ENCODE peak calls at places on chromosomes 1 and 21, in four cellular contexts. D is upper lobe of right lung, B is H9, S is adipocyte. C is an unnamed sample. For H3K9me3, the result is how much of the 10 kb centered on the place peaks cover.

GRCh38 chr1:114108741-114109255 is 44.9 kb downstream of the SYT6 start:
- DNase-seq in B (no peak), S (no peak), D (no peak), C (peak)

GRCh38 chr21:45016031-45016430 is 58.3 kb upstream of the ADARB1 start:
- DNase-seq in S (no peak), D (no peak), B (no peak), C (no peak)

GRCh38 chr1:65493792-65494191 is 73.3 kb downstream of the LEPR start:
- DNase-seq in S (peak), D (no peak), B (no peak), C (no peak)

GRCh38 chr1:19366599-19367315 is 54.6 kb downstream of the SLC66A1 start:
- DNase-seq in S (no peak), D (no peak), B (no peak), C (no peak)

GRCh38 chr1:118185083-118185899 is at the start of gene SPAG17:
- DNase-seq in B (peak), S (peak), D (peak), C (no peak)

GRCh38 chr1:16013220-16013907 is 4.5 kb downstream of the HSPB7 start:
- DNase-seq in B (peak), S (peak), D (no peak), C (no peak)

GRCh38 chr1:95829581-95829980 is 595.6 kb downstream of the RWDD3 start:
- DNase-seq in D (no peak), S (no peak), B (no peak), C (no peak)

GRCh38 chr1:42085596-42085995 is 67.6 kb upstream of the GUCA2B start:
- DNase-seq in B (no peak), S (peak), D (no peak), C (no peak)

GRCh38 chr21:16534408-16535099 is 804.8 kb downstream of the USP25 start:
- DNase-seq in D (no peak), B (no peak), S (no peak), C (no peak)

GRCh38 chr1:63321061-63321787 is 1.1 kb upstream of the FOXD3 start:
- DNase-seq in D (no peak), S (no peak), B (peak), C (no peak)

GRCh38 chr1:168709896-168710305 is 19.1 kb downstream of the DPT start:
- DNase-seq in S (peak), D (no peak), B (no peak), C (peak)

GRCh38 chr1:234322979-234323378 is 50.3 kb upstream of the COA6 start:
- DNase-seq in S (peak), B (peak), D (peak), C (no peak)

GRCh38 chr1:184387871-184388670 is 1.2 kb downstream of the C1orf21 start:
- DNase-seq in B (no peak), S (peak), D (peak), C (no peak)

GRCh38 chr1:213560226-213560625 is 427.5 kb upstream of the PROX1 start:
- DNase-seq in S (no peak), D (no peak), B (no peak), C (no peak)

GRCh38 chr21:22421416-22422190 is 1423.4 kb downstream of the NCAM2 start:
- DNase-seq in B (no peak), S (no peak), D (no peak), C (no peak)

GRCh38 chr21:22416555-22416954 is 1418.3 kb downstream of the NCAM2 start:
- DNase-seq in B (no peak), S (no peak), D (no peak), C (no peak)
- H3K9me3 ChIP-seq in B (under half), S (under half), D (under half), C (under half)

GRCh38 chr1:29563092-29563491 is 326.8 kb downstream of the PTPRU start:
- DNase-seq in D (peak), S (no peak), B (no peak), C (no peak)
- H3K9me3 ChIP-seq in D (under half), S (half or more), B (under half), C (under half)

GRCh38 chr1:227666286-227666685 is 68.8 kb downstream of the JMJD4 start:
- DNase-seq in D (no peak), B (no peak), S (no peak), C (no peak)
- H3K9me3 ChIP-seq in D (half or more), B (half or more), S (half or more), C (under half)

GRCh38 chr1:2955652-2956051 is 65.6 kb upstream of the ACTRT2 start:
- DNase-seq in S (no peak), B (no peak), D (no peak), C (no peak)
- H3K9me3 ChIP-seq in S (half or more), B (half or more), D (under half), C (under half)

GRCh38 chr1:116743535-116743934 is 10.7 kb upstream of the CD2 start:
- DNase-seq in S (no peak), B (no peak), D (no peak), C (no peak)
- H3K9me3 ChIP-seq in S (half or more), B (under half), D (under half), C (under half)

GRCh38 chr1:248779350-248779749 is 23.8 kb upstream of the LYPD8 start:
- DNase-seq in B (no peak), S (no peak), D (no peak), C (no peak)

GRCh38 chr1:248786106-248786665 is 30.6 kb upstream of the LYPD8 start:
- DNase-seq in B (no peak), D (no peak), S (no peak), C (no peak)

GRCh38 chr1:248783367-248783766 is 27.8 kb upstream of the LYPD8 start:
- DNase-seq in D (no peak), B (no peak), S (no peak), C (no peak)

GRCh38 chr1:248787430-248787829 is 31.9 kb upstream of the LYPD8 start:
- DNase-seq in B (no peak), D (no peak), S (no peak), C (no peak)

GRCh38 chr1:248782311-248782887 is 26.8 kb upstream of the LYPD8 start:
- DNase-seq in S (no peak), B (no peak), D (no peak), C (no peak)
- H3K9me3 ChIP-seq in S (under half), B (half or more), D (under half), C (under half)

GRCh38 chr1:166721145-166721544 is 118.1 kb upstream of the POGK start:
- DNase-seq in S (no peak), B (no peak), D (no peak), C (no peak)
- H3K9me3 ChIP-seq in S (under half), B (under half), D (under half), C (under half)

GRCh38 chr21:28253971-28254370 is 738.7 kb downstream of the LTN1 start:
- DNase-seq in S (no peak), D (no peak), B (no peak), C (no peak)

GRCh38 chr21:28261291-28261690 is 731.4 kb downstream of the LTN1 start:
- DNase-seq in S (no peak), B (no peak), D (no peak), C (no peak)

GRCh38 chr21:28253378-28253777 is 739.3 kb downstream of the LTN1 start:
- DNase-seq in B (no peak), D (no peak), S (peak), C (no peak)

GRCh38 chr21:28256420-28256831 is 736.3 kb downstream of the LTN1 start:
- DNase-seq in S (no peak), D (no peak), B (no peak), C (no peak)

GRCh38 chr21:28257276-28257675 is 735.4 kb downstream of the LTN1 start:
- DNase-seq in B (no peak), S (no peak), D (no peak), C (no peak)
- H3K9me3 ChIP-seq in B (under half), S (under half), D (under half), C (under half)